ENCODE peak calls at places on chromosomes 1 and 21, in six cellular contexts. T is Caco-2, G is GM23338, Q is A549, Z is lower leg skin, A is uterus. C is an unnamed sample.

GRCh38 chr1:98059616-98060015 is 138.8 kb upstream of the DPYD start:
- DNase-seq in T (no peak), Q (no peak), G (no peak), Z (no peak), A (no peak), C (no peak)

GRCh38 chr1:93196591-93196990 is 16.1 kb downstream of the CCDC18 start:
- DNase-seq in G (no peak), Q (no peak), A (no peak), Z (no peak), T (no peak), C (no peak)

GRCh38 chr1:151832318-151832984 is 849 bp upstream of the RORC start:
- DNase-seq in T (no peak), Z (peak), G (no peak), A (peak), Q (peak), C (no peak)

GRCh38 chr1:70617728-70618127 is 206.7 kb downstream of the CTH start:
- DNase-seq in T (no peak), G (peak), Q (no peak), A (no peak), Z (no peak), C (no peak)

GRCh38 chr1:116020668-116021272 is 44.5 kb downstream of the SLC22A15 start:
- DNase-seq in G (peak), A (no peak), T (peak), Q (peak), Z (no peak), C (no peak)

GRCh38 chr1:236979149-236979890 is 24.9 kb downstream of the MT1HL1 start:
- DNase-seq in G (no peak), T (no peak), Z (no peak), A (no peak), Q (no peak), C (no peak)

GRCh38 chr21:46128106-46128982 is 27.0 kb downstream of the FTCD start:
- DNase-seq in Z (no peak), T (no peak), A (no peak), Q (no peak), G (no peak), C (no peak)

GRCh38 chr1:166133857-166134256 is 32.9 kb downstream of the FAM78B start:
- DNase-seq in T (no peak), Q (no peak), A (no peak), G (no peak), Z (no peak), C (no peak)

GRCh38 chr21:31798842-31799691 is 67.1 kb upstream of the SCAF4 start:
- DNase-seq in G (no peak), Z (no peak), T (no peak), A (no peak), Q (no peak), C (peak)

GRCh38 chr21:33931799-33932390 is 16.3 kb upstream of the ATP5PO start:
- DNase-seq in G (no peak), T (no peak), Z (no peak), Q (no peak), A (no peak), C (no peak)

GRCh38 chr1:45942411-45942810 is 139.0 kb downstream of the MAST2 start:
- DNase-seq in T (no peak), A (no peak), G (no peak), Q (no peak), Z (no peak), C (no peak)

GRCh38 chr1:6574818-6575217 is 5.0 kb upstream of the ZBTB48 start:
- DNase-seq in Q (no peak), Z (no peak), G (no peak), A (no peak), T (no peak), C (no peak)

GRCh38 chr1:117433943-117434342 is 66.7 kb downstream of the MAN1A2 start:
- DNase-seq in G (no peak), Q (no peak), A (no peak), Z (no peak), T (no peak), C (no peak)

GRCh38 chr1:246142320-246142893 is 364.7 kb downstream of the SMYD3 start:
- DNase-seq in Z (no peak), G (no peak), A (no peak), Q (peak), T (no peak), C (no peak)

GRCh38 chr1:17520041-17520440 is 19.5 kb upstream of the ARHGEF10L start:
- DNase-seq in Q (no peak), G (no peak), A (no peak), T (no peak), Z (peak), C (no peak)

GRCh38 chr1:10613861-10614260 is 139.1 kb downstream of the PEX14 start:
- DNase-seq in G (no peak), Q (no peak), T (no peak), Z (no peak), A (no peak), C (no peak)

GRCh38 chr1:30760596-30761311 is 3.2 kb upstream of the LAPTM5 start:
- DNase-seq in G (no peak), Q (no peak), A (no peak), Z (no peak), T (no peak), C (no peak)

GRCh38 chr1:2650967-2651645 is 18.3 kb upstream of the MMEL1 start:
- DNase-seq in G (no peak), T (no peak), Q (no peak), Z (no peak), A (peak), C (no peak)

GRCh38 chr1:206895837-206896242 is 1.4 kb upstream of the IL24 start:
- DNase-seq in A (no peak), G (no peak), T (no peak), Z (no peak), Q (peak), C (no peak)

GRCh38 chr21:43279578-43279894 is 110.7 kb downstream of the CRYAA start:
- DNase-seq in T (no peak), Z (no peak), A (no peak), Q (no peak), G (no peak), C (no peak)

GRCh38 chr1:48817505-48818114 is 40.9 kb upstream of the BEND5 start:
- DNase-seq in G (peak), Q (peak), T (peak), Z (peak), A (peak), C (peak)

GRCh38 chr1:185823471-185823870 is 89.3 kb downstream of the HMCN1 start:
- DNase-seq in T (no peak), Z (no peak), Q (no peak), G (no peak), A (no peak), C (no peak)

GRCh38 chr1:223227486-223228196 is 84.6 kb upstream of the TLR5 start:
- DNase-seq in G (no peak), Q (no peak), T (no peak), A (no peak), Z (no peak), C (no peak)

GRCh38 chr1:9651565-9652378 is at the start of gene PIK3CD:
- DNase-seq in Q (peak), T (peak), A (no peak), Z (no peak), G (peak), C (peak)

GRCh38 chr21:25836396-25836795 is 101.6 kb downstream of the GABPA start:
- DNase-seq in Z (no peak), Q (no peak), A (no peak), G (no peak), T (no peak), C (no peak)

DNA sequence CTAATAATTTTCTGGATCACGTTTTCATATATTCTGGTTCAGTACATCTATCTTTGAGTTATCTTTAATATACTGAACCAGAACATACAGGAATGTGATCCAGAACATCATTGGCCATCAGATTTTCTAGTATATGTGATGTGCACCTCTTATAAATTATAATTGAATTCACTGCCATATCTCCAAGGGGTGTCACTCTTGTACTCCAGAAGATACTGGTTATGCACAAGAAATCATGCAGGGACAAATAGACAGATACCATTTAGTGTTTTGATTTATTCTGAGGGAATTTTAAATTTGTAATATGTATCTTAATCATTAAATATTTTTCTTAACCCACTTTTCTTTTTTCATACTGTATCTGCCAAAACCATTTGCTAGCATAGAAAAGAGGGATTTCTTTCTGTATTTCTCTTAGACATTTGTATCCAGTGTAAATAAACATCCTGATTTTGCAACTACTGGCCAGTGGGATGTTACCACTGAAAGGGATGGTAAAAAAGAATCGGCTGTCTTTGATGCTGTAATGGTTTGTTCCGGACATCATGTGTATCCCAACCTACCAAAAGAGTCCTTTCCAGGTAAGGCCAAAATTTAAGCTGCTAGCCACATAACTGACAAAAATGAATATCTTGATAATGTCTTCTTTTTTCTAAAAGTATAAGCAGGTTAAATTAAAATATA is 16.7 kb downstream of the FMO3 start:
- DNase-seq in G (no peak), A (no peak), Q (no peak), T (no peak), Z (no peak), C (no peak)
- TF ChIP-seq CTCF in G (no peak), A (no peak), Q (no peak), T (no peak), Z (no peak), C (no peak)

GRCh38 chr1:181104790-181105133 is 16.3 kb downstream of the IER5 start:
- DNase-seq in A (peak), G (peak), Q (no peak), Z (no peak), T (peak), C (peak)
- TF ChIP-seq CTCF in A (peak), G (no peak), Q (no peak), Z (no peak), T (no peak), C (peak)

DNA sequence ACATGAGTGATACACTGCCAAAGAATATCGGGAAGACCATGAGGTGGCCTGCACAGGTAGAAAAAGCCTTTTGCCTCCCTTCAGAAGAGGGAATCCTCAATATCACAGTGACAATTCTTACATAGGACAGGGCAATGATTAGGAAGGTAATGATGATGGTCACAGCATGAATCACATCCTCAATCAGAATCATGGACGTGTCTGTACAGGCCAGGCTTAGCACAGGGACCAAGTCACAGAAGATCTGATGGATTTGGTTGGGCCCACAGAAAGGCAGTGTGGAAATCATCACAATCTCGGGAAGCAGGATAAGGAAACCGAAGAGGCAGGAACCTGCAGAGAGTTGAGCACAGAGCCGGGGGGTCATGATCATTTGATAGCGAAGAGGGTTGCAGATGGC is 3.2 kb downstream of the OR6K3 start:
- DNase-seq in A (no peak), Q (no peak), T (no peak), G (no peak), Z (no peak), C (no peak)
- TF ChIP-seq CTCF in A (no peak), Q (no peak), T (no peak), G (no peak), Z (no peak), C (no peak)

DNA sequence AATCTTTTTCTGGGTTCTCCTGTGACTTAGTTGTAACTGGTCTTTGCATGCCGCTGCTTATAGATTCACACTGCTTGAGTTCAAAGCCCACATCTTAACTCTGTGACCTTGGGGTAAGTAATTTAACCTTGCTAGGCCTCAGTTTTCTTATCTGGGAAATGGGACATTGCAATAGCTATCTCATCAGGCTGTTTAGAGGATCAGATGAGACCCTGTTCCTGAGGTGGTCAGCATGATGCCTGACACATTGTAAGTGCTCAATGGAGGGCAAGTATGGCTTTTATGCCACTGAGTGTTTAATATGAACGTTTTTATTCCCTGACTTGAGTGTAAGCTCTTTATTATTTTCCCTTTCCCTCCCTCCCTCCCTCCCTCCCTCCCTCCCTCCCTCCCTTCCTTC is 70.0 kb upstream of the WDR26 start:
- DNase-seq in Z (no peak), A (no peak), T (no peak), G (no peak), Q (no peak), C (no peak)
- TF ChIP-seq CTCF in Z (no peak), A (no peak), T (no peak), G (no peak), Q (no peak), C (no peak)

GRCh38 chr1:203217139-203217621 is 12.3 kb downstream of the CHIT1 start:
- DNase-seq in Q (no peak), A (no peak), Z (no peak), T (peak), G (peak), C (no peak)
- TF ChIP-seq CTCF in Q (no peak), A (no peak), Z (no peak), T (peak), G (peak), C (peak)

DNA sequence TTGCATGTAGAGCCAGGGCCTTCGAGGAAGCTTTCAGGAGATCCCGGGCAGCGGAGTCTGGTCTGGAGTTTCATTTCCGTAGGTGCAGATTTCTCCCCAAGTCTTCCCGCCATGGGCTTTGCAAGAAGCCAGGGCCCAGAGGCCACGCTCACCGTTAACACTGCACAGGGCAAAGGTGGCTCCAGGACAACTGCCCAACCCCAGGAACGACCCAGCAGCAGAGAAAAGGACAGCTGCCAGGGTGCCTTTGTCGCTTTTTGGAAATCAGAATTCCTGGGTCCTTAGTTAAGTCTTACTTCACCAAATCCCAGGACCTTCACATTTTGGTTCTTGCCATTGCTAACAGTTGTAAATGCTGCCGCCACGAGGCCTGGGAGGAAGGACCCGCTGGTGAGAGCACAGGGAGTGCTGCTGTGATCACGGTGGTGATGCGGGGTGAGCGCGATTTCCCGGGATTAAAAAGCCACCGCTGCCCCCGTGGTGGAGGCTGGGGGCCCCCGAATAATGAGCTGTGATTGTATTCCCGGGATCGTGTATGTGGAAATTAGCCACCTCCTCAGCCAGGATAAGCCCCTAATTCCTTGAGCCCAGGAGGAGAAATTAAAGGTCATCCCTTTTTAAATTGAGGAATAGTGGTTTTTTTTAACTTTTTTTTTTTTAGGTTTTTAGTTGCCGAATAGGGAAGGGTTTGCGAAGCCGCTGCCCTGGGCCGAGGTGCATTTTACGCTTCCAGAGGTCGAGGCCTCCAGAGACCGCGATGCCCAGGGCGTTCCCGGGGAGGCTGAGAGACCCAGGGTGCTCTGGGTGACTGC is 8.2 kb downstream of the SIM2 start:
- DNase-seq in A (no peak), Q (no peak), G (peak), T (no peak), Z (no peak), C (no peak)
- TF ChIP-seq CTCF in A (no peak), Q (no peak), G (no peak), T (no peak), Z (no peak), C (no peak)